ENCODE peak calls at places on chromosomes 1 and 21, in nine cellular contexts. One of them, this sample, is unnamed.

GRCh38 chr21:33395866-33396265 is 7.3 kb upstream of the IFNGR2 start:
- DNase-seq in heart left ventricle: no peak
- DNase-seq in body of pancreas: no peak
- DNase-seq in left ventricle myocardium inferior: no peak
- DNase-seq in transverse colon: no peak
- DNase-seq in fibroblast of pulmonary artery: peak
- DNase-seq in lung: no peak
- DNase-seq in omental fat pad: no peak
- DNase-seq in activated CD8-positive, alpha-beta T cell treated with anti-CD3 and anti-CD28 coated beads for 36 hours: no peak
- DNase-seq in this sample: no peak

GRCh38 chr1:175208773-175209492 is 16.4 kb upstream of the KIAA0040 start:
- DNase-seq in heart left ventricle: no peak
- DNase-seq in transverse colon: no peak
- DNase-seq in activated CD8-positive, alpha-beta T cell treated with anti-CD3 and anti-CD28 coated beads for 36 hours: peak
- DNase-seq in left ventricle myocardium inferior: no peak
- DNase-seq in body of pancreas: no peak
- DNase-seq in lung: no peak
- DNase-seq in fibroblast of pulmonary artery: no peak
- DNase-seq in omental fat pad: no peak
- DNase-seq in this sample: no peak

GRCh38 chr1:158199840-158200239 is 19.1 kb downstream of the CD1D start:
- DNase-seq in lung: no peak
- DNase-seq in activated CD8-positive, alpha-beta T cell treated with anti-CD3 and anti-CD28 coated beads for 36 hours: no peak
- DNase-seq in fibroblast of pulmonary artery: peak
- DNase-seq in body of pancreas: no peak
- DNase-seq in omental fat pad: no peak
- DNase-seq in heart left ventricle: no peak
- DNase-seq in left ventricle myocardium inferior: no peak
- DNase-seq in transverse colon: no peak
- DNase-seq in this sample: no peak

GRCh38 chr1:196160066-196160795 is 448.0 kb downstream of the KCNT2 start:
- DNase-seq in body of pancreas: no peak
- DNase-seq in activated CD8-positive, alpha-beta T cell treated with anti-CD3 and anti-CD28 coated beads for 36 hours: no peak
- DNase-seq in omental fat pad: no peak
- DNase-seq in heart left ventricle: no peak
- DNase-seq in left ventricle myocardium inferior: no peak
- DNase-seq in fibroblast of pulmonary artery: peak
- DNase-seq in lung: no peak
- DNase-seq in transverse colon: no peak
- DNase-seq in this sample: no peak

GRCh38 chr1:147264158-147264768 is 21.8 kb downstream of the CHD1L start:
- DNase-seq in lung: no peak
- DNase-seq in body of pancreas: no peak
- DNase-seq in fibroblast of pulmonary artery: peak
- DNase-seq in omental fat pad: no peak
- DNase-seq in activated CD8-positive, alpha-beta T cell treated with anti-CD3 and anti-CD28 coated beads for 36 hours: no peak
- DNase-seq in left ventricle myocardium inferior: no peak
- DNase-seq in transverse colon: no peak
- DNase-seq in heart left ventricle: no peak
- DNase-seq in this sample: no peak

GRCh38 chr1:179029293-179029692 is 3.6 kb downstream of the FAM20B start:
- DNase-seq in heart left ventricle: no peak
- DNase-seq in left ventricle myocardium inferior: no peak
- DNase-seq in lung: no peak
- DNase-seq in transverse colon: no peak
- DNase-seq in activated CD8-positive, alpha-beta T cell treated with anti-CD3 and anti-CD28 coated beads for 36 hours: no peak
- DNase-seq in fibroblast of pulmonary artery: no peak
- DNase-seq in omental fat pad: no peak
- DNase-seq in body of pancreas: no peak
- DNase-seq in this sample: no peak

GRCh38 chr1:225946082-225946620 is 5.1 kb upstream of the LEFTY2 start:
- DNase-seq in fibroblast of pulmonary artery: no peak
- DNase-seq in lung: no peak
- DNase-seq in heart left ventricle: no peak
- DNase-seq in omental fat pad: no peak
- DNase-seq in body of pancreas: no peak
- DNase-seq in activated CD8-positive, alpha-beta T cell treated with anti-CD3 and anti-CD28 coated beads for 36 hours: no peak
- DNase-seq in left ventricle myocardium inferior: no peak
- DNase-seq in transverse colon: no peak
- DNase-seq in this sample: no peak

GRCh38 chr1:6574818-6575217 is 5.0 kb upstream of the ZBTB48 start:
- DNase-seq in omental fat pad: no peak
- DNase-seq in left ventricle myocardium inferior: no peak
- DNase-seq in lung: no peak
- DNase-seq in fibroblast of pulmonary artery: no peak
- DNase-seq in body of pancreas: no peak
- DNase-seq in transverse colon: no peak
- DNase-seq in activated CD8-positive, alpha-beta T cell treated with anti-CD3 and anti-CD28 coated beads for 36 hours: no peak
- DNase-seq in heart left ventricle: no peak
- DNase-seq in this sample: no peak

GRCh38 chr1:31434979-31435378 is 22.0 kb downstream of the SERINC2 start:
- DNase-seq in lung: no peak
- DNase-seq in left ventricle myocardium inferior: no peak
- DNase-seq in activated CD8-positive, alpha-beta T cell treated with anti-CD3 and anti-CD28 coated beads for 36 hours: no peak
- DNase-seq in transverse colon: no peak
- DNase-seq in fibroblast of pulmonary artery: no peak
- DNase-seq in heart left ventricle: no peak
- DNase-seq in body of pancreas: no peak
- DNase-seq in omental fat pad: no peak
- DNase-seq in this sample: no peak

GRCh38 chr1:61265665-61266064 is 183.3 kb downstream of the NFIA start:
- DNase-seq in left ventricle myocardium inferior: no peak
- DNase-seq in lung: no peak
- DNase-seq in transverse colon: no peak
- DNase-seq in body of pancreas: no peak
- DNase-seq in omental fat pad: no peak
- DNase-seq in fibroblast of pulmonary artery: no peak
- DNase-seq in activated CD8-positive, alpha-beta T cell treated with anti-CD3 and anti-CD28 coated beads for 36 hours: no peak
- DNase-seq in heart left ventricle: no peak
- DNase-seq in this sample: no peak

GRCh38 chr1:16013220-16013907 is 4.5 kb downstream of the HSPB7 start:
- DNase-seq in lung: no peak
- DNase-seq in body of pancreas: peak
- DNase-seq in activated CD8-positive, alpha-beta T cell treated with anti-CD3 and anti-CD28 coated beads for 36 hours: peak
- DNase-seq in left ventricle myocardium inferior: peak
- DNase-seq in transverse colon: peak
- DNase-seq in heart left ventricle: peak
- DNase-seq in omental fat pad: peak
- DNase-seq in fibroblast of pulmonary artery: peak
- DNase-seq in this sample: no peak

GRCh38 chr21:36246080-36246631 is 73.8 kb upstream of the MORC3 start:
- DNase-seq in activated CD8-positive, alpha-beta T cell treated with anti-CD3 and anti-CD28 coated beads for 36 hours: no peak
- DNase-seq in fibroblast of pulmonary artery: no peak
- DNase-seq in body of pancreas: peak
- DNase-seq in heart left ventricle: no peak
- DNase-seq in lung: peak
- DNase-seq in left ventricle myocardium inferior: no peak
- DNase-seq in transverse colon: peak
- DNase-seq in omental fat pad: no peak
- DNase-seq in this sample: no peak

GRCh38 chr1:110682898-110683297 is 8.2 kb upstream of the KCNA3 start:
- DNase-seq in fibroblast of pulmonary artery: no peak
- DNase-seq in lung: no peak
- DNase-seq in body of pancreas: no peak
- DNase-seq in omental fat pad: no peak
- DNase-seq in activated CD8-positive, alpha-beta T cell treated with anti-CD3 and anti-CD28 coated beads for 36 hours: no peak
- DNase-seq in heart left ventricle: no peak
- DNase-seq in left ventricle myocardium inferior: no peak
- DNase-seq in transverse colon: no peak
- DNase-seq in this sample: no peak

GRCh38 chr1:225881081-225882007 is 836 bp downstream of the TMEM63A start:
- DNase-seq in activated CD8-positive, alpha-beta T cell treated with anti-CD3 and anti-CD28 coated beads for 36 hours: peak
- DNase-seq in left ventricle myocardium inferior: peak
- DNase-seq in lung: peak
- DNase-seq in transverse colon: peak
- DNase-seq in heart left ventricle: peak
- DNase-seq in omental fat pad: no peak
- DNase-seq in fibroblast of pulmonary artery: peak
- DNase-seq in body of pancreas: peak
- DNase-seq in this sample: no peak

GRCh38 chr1:30727796-30728195 is 4.4 kb upstream of the MATN1 start:
- DNase-seq in body of pancreas: no peak
- DNase-seq in fibroblast of pulmonary artery: peak
- DNase-seq in lung: no peak
- DNase-seq in transverse colon: no peak
- DNase-seq in heart left ventricle: no peak
- DNase-seq in activated CD8-positive, alpha-beta T cell treated with anti-CD3 and anti-CD28 coated beads for 36 hours: no peak
- DNase-seq in omental fat pad: no peak
- DNase-seq in left ventricle myocardium inferior: no peak
- DNase-seq in this sample: no peak

GRCh38 chr1:3313579-3313955 is 140.9 kb upstream of the ARHGEF16 start:
- DNase-seq in lung: peak
- DNase-seq in activated CD8-positive, alpha-beta T cell treated with anti-CD3 and anti-CD28 coated beads for 36 hours: no peak
- DNase-seq in omental fat pad: peak
- DNase-seq in left ventricle myocardium inferior: peak
- DNase-seq in body of pancreas: peak
- DNase-seq in transverse colon: peak
- DNase-seq in heart left ventricle: peak
- DNase-seq in fibroblast of pulmonary artery: peak
- DNase-seq in this sample: no peak

GRCh38 chr1:32816676-32817158 is 441 bp downstream of the YARS1 start:
- DNase-seq in body of pancreas: no peak
- DNase-seq in left ventricle myocardium inferior: no peak
- DNase-seq in omental fat pad: no peak
- DNase-seq in transverse colon: peak
- DNase-seq in fibroblast of pulmonary artery: peak
- DNase-seq in heart left ventricle: no peak
- DNase-seq in activated CD8-positive, alpha-beta T cell treated with anti-CD3 and anti-CD28 coated beads for 36 hours: no peak
- DNase-seq in lung: no peak
- DNase-seq in this sample: no peak

GRCh38 chr21:31128234-31128633 is 90.0 kb upstream of the KRTAP19-8 start:
- DNase-seq in activated CD8-positive, alpha-beta T cell treated with anti-CD3 and anti-CD28 coated beads for 36 hours: no peak
- DNase-seq in fibroblast of pulmonary artery: no peak
- DNase-seq in left ventricle myocardium inferior: no peak
- DNase-seq in omental fat pad: no peak
- DNase-seq in transverse colon: no peak
- DNase-seq in heart left ventricle: no peak
- DNase-seq in lung: no peak
- DNase-seq in body of pancreas: no peak
- DNase-seq in this sample: no peak

GRCh38 chr1:241586905-241587532 is 53.1 kb downstream of the CHML start:
- DNase-seq in activated CD8-positive, alpha-beta T cell treated with anti-CD3 and anti-CD28 coated beads for 36 hours: no peak
- DNase-seq in omental fat pad: no peak
- DNase-seq in body of pancreas: no peak
- DNase-seq in fibroblast of pulmonary artery: no peak
- DNase-seq in heart left ventricle: no peak
- DNase-seq in left ventricle myocardium inferior: no peak
- DNase-seq in lung: no peak
- DNase-seq in transverse colon: no peak
- DNase-seq in this sample: no peak
- TF ChIP-seq CTCF in activated CD8-positive, alpha-beta T cell treated with anti-CD3 and anti-CD28 coated beads for 36 hours: no peak
- TF ChIP-seq CTCF in omental fat pad: no peak
- TF ChIP-seq CTCF in body of pancreas: no peak
- TF ChIP-seq CTCF in fibroblast of pulmonary artery: no peak
- TF ChIP-seq CTCF in heart left ventricle: no peak
- TF ChIP-seq CTCF in left ventricle myocardium inferior: no peak
- TF ChIP-seq CTCF in lung: no peak
- TF ChIP-seq CTCF in transverse colon: no peak
- TF ChIP-seq CTCF in this sample: no peak

DNA sequence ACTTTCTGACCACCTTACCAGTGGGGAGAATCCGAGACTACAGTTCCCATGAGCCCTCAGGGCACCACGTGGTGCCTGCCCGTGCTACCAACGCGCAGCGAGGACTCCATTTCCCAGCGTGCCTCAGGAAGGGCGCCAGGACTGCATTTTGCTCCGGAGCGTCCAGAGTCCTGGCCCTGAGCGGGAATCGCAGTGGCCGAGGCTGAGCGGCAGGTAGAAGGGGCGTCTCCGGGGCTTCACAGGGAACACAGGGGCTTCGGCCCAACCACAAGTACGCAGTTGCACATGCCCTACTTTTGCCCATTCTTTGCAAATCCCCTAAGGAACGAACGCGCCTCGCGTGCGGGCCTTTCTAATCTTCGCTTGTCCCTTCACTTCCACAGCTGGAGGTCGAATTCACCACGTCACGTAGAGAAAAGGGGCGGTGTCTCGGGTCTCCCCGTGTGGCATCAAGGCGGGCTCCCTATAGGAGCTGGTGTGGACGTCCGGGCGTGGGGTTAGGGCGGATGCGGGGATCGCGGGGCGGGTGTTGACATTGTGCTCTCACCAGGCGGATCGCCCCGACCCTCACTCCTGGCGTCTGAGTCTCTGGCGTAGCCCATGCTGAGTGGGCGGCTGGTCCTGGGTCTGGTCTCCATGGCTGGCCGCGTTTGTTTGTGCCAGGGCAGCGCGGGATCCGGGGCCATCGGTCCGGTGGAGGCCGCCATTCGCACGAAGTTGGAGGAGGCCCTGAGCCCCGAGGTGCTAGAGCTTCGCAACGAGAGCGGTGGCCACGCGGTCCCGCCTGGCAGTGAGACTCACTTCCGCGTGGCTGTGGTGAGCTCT is at the start of gene BOLA1:
- DNase-seq in body of pancreas: peak
- DNase-seq in heart left ventricle: peak
- DNase-seq in omental fat pad: peak
- DNase-seq in transverse colon: peak
- DNase-seq in activated CD8-positive, alpha-beta T cell treated with anti-CD3 and anti-CD28 coated beads for 36 hours: peak
- DNase-seq in lung: peak
- DNase-seq in left ventricle myocardium inferior: peak
- DNase-seq in fibroblast of pulmonary artery: peak
- DNase-seq in this sample: peak
- TF ChIP-seq CTCF in body of pancreas: no peak
- TF ChIP-seq CTCF in heart left ventricle: no peak
- TF ChIP-seq CTCF in omental fat pad: no peak
- TF ChIP-seq CTCF in transverse colon: no peak
- TF ChIP-seq CTCF in activated CD8-positive, alpha-beta T cell treated with anti-CD3 and anti-CD28 coated beads for 36 hours: no peak
- TF ChIP-seq CTCF in lung: no peak
- TF ChIP-seq CTCF in left ventricle myocardium inferior: no peak
- TF ChIP-seq CTCF in fibroblast of pulmonary artery: no peak
- TF ChIP-seq CTCF in this sample: no peak

GRCh38 chr1:228066416-228066815 is 16.1 kb upstream of the ARF1 start:
- DNase-seq in heart left ventricle: no peak
- DNase-seq in transverse colon: no peak
- DNase-seq in body of pancreas: no peak
- DNase-seq in left ventricle myocardium inferior: no peak
- DNase-seq in lung: no peak
- DNase-seq in fibroblast of pulmonary artery: no peak
- DNase-seq in activated CD8-positive, alpha-beta T cell treated with anti-CD3 and anti-CD28 coated beads for 36 hours: no peak
- DNase-seq in omental fat pad: no peak
- DNase-seq in this sample: no peak
- TF ChIP-seq CTCF in heart left ventricle: no peak
- TF ChIP-seq CTCF in transverse colon: no peak
- TF ChIP-seq CTCF in body of pancreas: no peak
- TF ChIP-seq CTCF in left ventricle myocardium inferior: no peak
- TF ChIP-seq CTCF in lung: no peak
- TF ChIP-seq CTCF in fibroblast of pulmonary artery: no peak
- TF ChIP-seq CTCF in activated CD8-positive, alpha-beta T cell treated with anti-CD3 and anti-CD28 coated beads for 36 hours: no peak
- TF ChIP-seq CTCF in omental fat pad: no peak
- TF ChIP-seq CTCF in this sample: no peak

DNA sequence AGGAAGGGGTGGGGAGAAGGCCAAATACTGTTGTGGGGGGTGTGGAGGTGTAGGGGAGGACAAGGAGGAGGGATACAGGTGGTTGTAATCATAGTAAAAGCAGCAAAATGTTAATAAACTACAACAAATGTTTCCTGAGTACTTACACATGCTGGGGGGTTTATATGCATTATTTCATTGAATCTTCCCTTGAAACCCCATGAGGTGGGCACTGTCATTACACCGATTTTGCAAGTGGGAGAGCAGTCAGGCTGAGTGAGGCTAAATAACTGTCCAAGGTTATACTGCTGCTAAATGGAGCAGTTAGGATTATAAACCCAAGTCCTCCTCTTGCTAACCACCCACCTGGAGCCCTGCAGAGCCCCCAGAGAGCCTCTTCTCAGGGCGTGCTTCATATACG is 14.4 kb upstream of the GRHL3 start:
- DNase-seq in body of pancreas: no peak
- DNase-seq in transverse colon: no peak
- DNase-seq in left ventricle myocardium inferior: no peak
- DNase-seq in activated CD8-positive, alpha-beta T cell treated with anti-CD3 and anti-CD28 coated beads for 36 hours: no peak
- DNase-seq in omental fat pad: no peak
- DNase-seq in lung: no peak
- DNase-seq in heart left ventricle: no peak
- DNase-seq in fibroblast of pulmonary artery: no peak
- DNase-seq in this sample: no peak
- TF ChIP-seq CTCF in body of pancreas: no peak
- TF ChIP-seq CTCF in transverse colon: no peak
- TF ChIP-seq CTCF in left ventricle myocardium inferior: no peak
- TF ChIP-seq CTCF in activated CD8-positive, alpha-beta T cell treated with anti-CD3 and anti-CD28 coated beads for 36 hours: no peak
- TF ChIP-seq CTCF in omental fat pad: no peak
- TF ChIP-seq CTCF in lung: no peak
- TF ChIP-seq CTCF in heart left ventricle: no peak
- TF ChIP-seq CTCF in fibroblast of pulmonary artery: no peak
- TF ChIP-seq CTCF in this sample: peak

This sample was measured in type B pancreatic cell.